ENCODE peak calls at places on chromosomes 13 and 19, in nine cellular contexts. A, P, V, T, D, F, K, I and B are unnamed samples.

GRCh38 chr19:13100871-13101589 is 1.6 kb downstream of the LYL1 start:
- DNase-seq in A (no peak), P (peak), V (no peak), T (peak), D (no peak), F (no peak), K (no peak), I (no peak), B (no peak)

GRCh38 chr19:31501427-31502195 is 152.4 kb upstream of the TSHZ3 start:
- DNase-seq in A (no peak), P (no peak), V (no peak), T (no peak), D (no peak), F (no peak), K (no peak), I (no peak), B (no peak)

GRCh38 chr13:26896986-26897668 is 136.5 kb upstream of the GPR12 start:
- DNase-seq in A (no peak), P (no peak), V (no peak), T (no peak), D (no peak), F (peak), K (no peak), I (no peak), B (no peak)

GRCh38 chr13:29877456-29878096 is 27.2 kb upstream of the UBL3 start:
- DNase-seq in A (no peak), P (no peak), V (no peak), T (no peak), D (no peak), F (peak), K (peak), I (no peak), B (no peak)

GRCh38 chr19:1489463-1489971 is 633 bp downstream of the PCSK4 start:
- DNase-seq in A (no peak), P (peak), V (no peak), T (no peak), D (no peak), F (no peak), K (no peak), I (peak), B (no peak)

GRCh38 chr13:49300716-49301589 is 53.2 kb downstream of the CDADC1 start:
- DNase-seq in A (peak), P (peak), V (peak), T (peak), D (no peak), F (peak), K (peak), I (no peak), B (peak)

GRCh38 chr13:113437408-113438010 is 15.8 kb downstream of the ADPRHL1 start:
- DNase-seq in A (no peak), P (no peak), V (peak), T (no peak), D (no peak), F (no peak), K (no peak), I (no peak), B (no peak)

GRCh38 chr13:19888799-19889198 is 25.4 kb upstream of the ZMYM5 start:
- DNase-seq in A (no peak), P (no peak), V (peak), T (no peak), D (no peak), F (no peak), K (no peak), I (no peak), B (peak)

GRCh38 chr13:49220856-49221614 is 897 bp downstream of the MLNR start:
- DNase-seq in A (no peak), P (no peak), V (peak), T (no peak), D (no peak), F (no peak), K (no peak), I (no peak), B (no peak)

GRCh38 chr13:45918597-45918996 is 67.0 kb upstream of the SIAH3 start:
- DNase-seq in A (no peak), P (no peak), V (no peak), T (no peak), D (no peak), F (no peak), K (no peak), I (no peak), B (no peak)

GRCh38 chr13:38452656-38453055 is 103.0 kb downstream of the UFM1 start:
- DNase-seq in A (no peak), P (no peak), V (no peak), T (no peak), D (no peak), F (no peak), K (no peak), I (no peak), B (no peak)

GRCh38 chr13:36062249-36062648 is 68.9 kb downstream of the DCLK1 start:
- DNase-seq in A (no peak), P (no peak), V (no peak), T (no peak), D (no peak), F (no peak), K (no peak), I (no peak), B (no peak)

GRCh38 chr19:30376272-30376671 is 4.1 kb downstream of the ZNF536 start:
- DNase-seq in A (no peak), P (no peak), V (no peak), T (no peak), D (no peak), F (no peak), K (no peak), I (no peak), B (no peak)

GRCh38 chr13:113656831-113657671 is 947 bp downstream of the ATP4B start:
- DNase-seq in A (no peak), P (no peak), V (no peak), T (no peak), D (peak), F (no peak), K (peak), I (peak), B (no peak)

GRCh38 chr19:45094158-45094557 is 1.2 kb downstream of the PPP1R37 start:
- DNase-seq in A (no peak), P (peak), V (no peak), T (no peak), D (no peak), F (no peak), K (no peak), I (no peak), B (no peak)

GRCh38 chr13:31477961-31478360 is 261.4 kb upstream of the RXFP2 start:
- DNase-seq in A (no peak), P (no peak), V (peak), T (no peak), D (no peak), F (no peak), K (no peak), I (no peak), B (peak)

GRCh38 chr13:31476266-31476665 is 263.1 kb upstream of the RXFP2 start:
- DNase-seq in A (no peak), P (no peak), V (peak), T (no peak), D (no peak), F (peak), K (no peak), I (no peak), B (peak)

DNA sequence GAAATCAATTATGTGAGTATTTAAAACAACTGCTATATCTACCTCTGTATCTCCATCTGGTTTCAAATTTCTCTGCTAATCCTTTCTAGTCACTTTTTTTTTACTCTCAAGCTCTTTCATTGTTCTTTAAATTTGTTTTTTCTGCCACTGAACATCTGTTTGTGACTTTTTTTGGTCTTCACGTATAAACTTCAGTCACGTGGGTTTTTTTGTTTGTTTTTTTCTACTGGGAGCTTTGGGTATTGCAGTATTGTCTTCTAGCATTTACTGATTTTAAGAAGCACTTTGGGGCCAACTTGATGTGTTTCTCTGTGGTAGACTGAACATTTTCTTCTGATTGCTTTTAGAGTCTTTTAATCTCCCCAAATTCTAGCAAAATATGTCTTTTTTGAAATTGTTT is 262.6 kb upstream of the RXFP2 start:
- DNase-seq in A (no peak), P (no peak), V (peak), T (no peak), D (no peak), F (no peak), K (no peak), I (no peak), B (no peak)
- TF ChIP-seq CTCF in A (no peak), P (no peak), V (peak), T (no peak), D (no peak), F (no peak), K (no peak), I (peak), B (peak)

GRCh38 chr13:65932587-65933239 is 1297.4 kb downstream of the PCDH9 start:
- DNase-seq in A (no peak), P (no peak), V (peak), T (no peak), D (no peak), F (no peak), K (no peak), I (no peak), B (peak)

GRCh38 chr13:65929436-65929835 is 1300.7 kb downstream of the PCDH9 start:
- DNase-seq in A (no peak), P (no peak), V (peak), T (no peak), D (no peak), F (no peak), K (no peak), I (no peak), B (peak)

GRCh38 chr13:65932013-65932412 is 1298.1 kb downstream of the PCDH9 start:
- DNase-seq in A (no peak), P (no peak), V (no peak), T (no peak), D (no peak), F (no peak), K (no peak), I (no peak), B (no peak)

GRCh38 chr13:65921933-65922332 is 1308.2 kb downstream of the PCDH9 start:
- DNase-seq in A (no peak), P (no peak), V (peak), T (no peak), D (no peak), F (no peak), K (no peak), I (no peak), B (no peak)

GRCh38 chr13:65926750-65927171 is 1303.4 kb downstream of the PCDH9 start:
- DNase-seq in A (no peak), P (peak), V (no peak), T (no peak), D (no peak), F (peak), K (peak), I (no peak), B (no peak)
- TF ChIP-seq CTCF in A (no peak), P (no peak), V (peak), T (no peak), D (peak), F (peak), K (peak), I (no peak), B (peak)

GRCh38 chr19:34359140-34359953 is 5.6 kb upstream of the GPI start:
- DNase-seq in A (peak), P (peak), V (peak), T (peak), D (peak), F (peak), K (peak), I (peak), B (peak)
- TF ChIP-seq CTCF in A (peak), P (peak), V (peak), T (peak), D (peak), F (peak), K (peak), I (no peak), B (peak)

GRCh38 chr13:51033431-51034185 is 77.5 kb downstream of the C13orf42 start:
- DNase-seq in A (no peak), P (no peak), V (no peak), T (no peak), D (no peak), F (no peak), K (no peak), I (no peak), B (no peak)
- TF ChIP-seq CTCF in A (no peak), P (no peak), V (no peak), T (no peak), D (no peak), F (no peak), K (no peak), I (no peak), B (no peak)

DNA sequence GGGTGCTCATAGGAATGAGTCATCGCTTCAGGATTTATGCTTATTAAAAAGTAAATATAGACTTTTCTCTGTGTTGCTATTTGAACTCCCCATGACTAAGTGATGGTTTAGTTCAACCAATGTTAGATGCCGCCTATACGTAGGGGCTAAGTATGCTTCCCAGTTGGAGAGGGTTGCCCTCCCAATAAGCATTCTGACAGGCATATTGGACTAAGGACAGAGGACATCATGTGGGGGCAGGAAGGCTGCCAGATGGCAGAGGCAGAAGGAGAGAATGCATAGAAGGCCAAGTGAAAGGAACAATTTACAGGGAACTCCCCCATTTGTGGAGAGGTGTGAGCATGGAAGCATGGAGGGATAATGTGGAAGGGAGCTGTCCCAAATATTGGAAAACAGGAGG is 318.4 kb upstream of the OBI1 start:
- DNase-seq in A (no peak), P (no peak), V (peak), T (no peak), D (no peak), F (no peak), K (no peak), I (no peak), B (no peak)
- TF ChIP-seq CTCF in A (no peak), P (no peak), V (no peak), T (no peak), D (no peak), F (no peak), K (no peak), I (no peak), B (no peak)

GRCh38 chr19:5050905-5051304 is 82.0 kb downstream of the KDM4B start:
- DNase-seq in A (no peak), P (no peak), V (no peak), T (no peak), D (no peak), F (no peak), K (no peak), I (no peak), B (no peak)

GRCh38 chr19:5053661-5054060 is 84.7 kb downstream of the KDM4B start:
- DNase-seq in A (no peak), P (no peak), V (no peak), T (no peak), D (no peak), F (no peak), K (no peak), I (no peak), B (no peak)

GRCh38 chr19:5052945-5053485 is 84.1 kb downstream of the KDM4B start:
- DNase-seq in A (no peak), P (no peak), V (no peak), T (no peak), D (no peak), F (no peak), K (no peak), I (no peak), B (no peak)

GRCh38 chr19:5051619-5052018 is 82.7 kb downstream of the KDM4B start:
- DNase-seq in A (no peak), P (no peak), V (no peak), T (no peak), D (no peak), F (no peak), K (no peak), I (no peak), B (no peak)

GRCh38 chr19:5052515-5052914 is 83.6 kb downstream of the KDM4B start:
- DNase-seq in A (no peak), P (no peak), V (no peak), T (no peak), D (no peak), F (no peak), K (no peak), I (no peak), B (no peak)
- TF ChIP-seq CTCF in A (no peak), P (no peak), V (peak), T (no peak), D (no peak), F (peak), K (no peak), I (no peak), B (peak)